ENCODE peak calls at places on chromosomes 3 and 15, in eight cellular contexts. N, I, X, W, P, J, F and H are unnamed samples.

GRCh38 chr3:158808697-158809096 is 6.8 kb downstream of the MFSD1 start:
- DNase-seq in J (peak), N (no peak), W (peak), I (no peak), F (no peak), P (no peak), X (peak), H (peak)

GRCh38 chr15:64247906-64248541 is 85.2 kb upstream of the PPIB start:
- DNase-seq in I (no peak), J (peak), N (no peak), X (peak), P (peak), W (peak), F (peak), H (peak)

GRCh38 chr15:85008474-85009260 is 27.0 kb downstream of the PDE8A start:
- DNase-seq in J (no peak), N (no peak), W (no peak), I (no peak), P (no peak), X (no peak), F (no peak), H (no peak)

GRCh38 chr3:9098716-9099675 is 135.7 kb upstream of the RAD18 start:
- DNase-seq in N (peak), X (peak), F (no peak), W (no peak), J (no peak), I (no peak), P (no peak), H (no peak)

GRCh38 chr3:39107056-39107873 is at the start of the genes GORASP1 and TTC21A:
- DNase-seq in J (peak), N (peak), P (peak), I (peak), X (peak), W (peak), F (peak), H (peak)

GRCh38 chr3:187913617-187914033 is 168.4 kb upstream of the BCL6 start:
- DNase-seq in W (no peak), F (no peak), X (peak), N (no peak), P (no peak), I (no peak), J (peak), H (peak)

GRCh38 chr3:66499881-66500574 is 794 bp downstream of the LRIG1 start:
- DNase-seq in W (no peak), F (peak), X (peak), P (peak), N (no peak), J (no peak), I (no peak), H (peak)

GRCh38 chr15:99986297-99987118 is 253.3 kb upstream of the LYSMD4 start:
- DNase-seq in I (no peak), P (no peak), W (no peak), J (no peak), X (no peak), F (no peak), N (peak), H (no peak)

GRCh38 chr3:141680620-141681389 is 57.3 kb upstream of the RNF7 start:
- DNase-seq in N (no peak), P (no peak), X (peak), W (no peak), I (no peak), F (no peak), J (peak), H (peak)

GRCh38 chr3:49327485-49327884 is 12.4 kb downstream of the USP4 start:
- DNase-seq in P (no peak), N (no peak), F (no peak), X (no peak), W (no peak), J (no peak), I (no peak), H (peak)

GRCh38 chr3:11120091-11120845 is 34.0 kb upstream of the HRH1 start:
- DNase-seq in N (no peak), P (no peak), W (no peak), F (no peak), I (no peak), J (no peak), X (peak), H (no peak)

GRCh38 chr15:51128701-51129100 is 34.0 kb upstream of the TNFAIP8L3 start:
- DNase-seq in W (no peak), X (no peak), I (no peak), P (no peak), F (no peak), N (no peak), J (no peak), H (no peak)